ENCODE peak calls at places on chromosomes 12 and 14, in five cellular contexts. J is GM23338, H is Karpas-422, A is SK-N-SH, T is HCT116. E is an unnamed sample. For H3K9me2 and H3K4me1, the result is how much of the 10 kb centered on the place peaks cover.

GRCh38 chr12:1607940-1608782 is 13.8 kb upstream of the FBXL14 start:
- DNase-seq in J (no peak), H (no peak), A (no peak), T (no peak), E (no peak)

GRCh38 chr14:54435500-54435981 is 5.6 kb downstream of the CNIH1 start:
- DNase-seq in J (no peak), H (peak), A (no peak), T (no peak), E (no peak)

GRCh38 chr12:26523708-26524150 is 309.3 kb downstream of the ITPR2 start:
- DNase-seq in J (no peak), H (no peak), A (peak), T (no peak), E (no peak)

GRCh38 chr12:13816394-13816793 is 165.0 kb downstream of the GRIN2B start:
- DNase-seq in J (peak), H (no peak), A (no peak), T (no peak), E (no peak)

GRCh38 chr12:90970471-90970870 is 15.5 kb upstream of the CCER1 start:
- DNase-seq in J (no peak), H (no peak), A (no peak), T (no peak), E (no peak)

GRCh38 chr12:48296586-48297396 is 53.9 kb downstream of the ZNF641 start:
- DNase-seq in J (peak), H (no peak), A (peak), T (no peak), E (no peak)

GRCh38 chr12:66190519-66191406 is 1.7 kb downstream of the IRAK3 start:
- DNase-seq in J (no peak), H (peak), A (no peak), T (no peak), E (no peak)

GRCh38 chr12:122085006-122085405 is 6.5 kb downstream of the MLXIP start:
- DNase-seq in J (no peak), H (no peak), A (no peak), T (no peak), E (no peak)

DNA sequence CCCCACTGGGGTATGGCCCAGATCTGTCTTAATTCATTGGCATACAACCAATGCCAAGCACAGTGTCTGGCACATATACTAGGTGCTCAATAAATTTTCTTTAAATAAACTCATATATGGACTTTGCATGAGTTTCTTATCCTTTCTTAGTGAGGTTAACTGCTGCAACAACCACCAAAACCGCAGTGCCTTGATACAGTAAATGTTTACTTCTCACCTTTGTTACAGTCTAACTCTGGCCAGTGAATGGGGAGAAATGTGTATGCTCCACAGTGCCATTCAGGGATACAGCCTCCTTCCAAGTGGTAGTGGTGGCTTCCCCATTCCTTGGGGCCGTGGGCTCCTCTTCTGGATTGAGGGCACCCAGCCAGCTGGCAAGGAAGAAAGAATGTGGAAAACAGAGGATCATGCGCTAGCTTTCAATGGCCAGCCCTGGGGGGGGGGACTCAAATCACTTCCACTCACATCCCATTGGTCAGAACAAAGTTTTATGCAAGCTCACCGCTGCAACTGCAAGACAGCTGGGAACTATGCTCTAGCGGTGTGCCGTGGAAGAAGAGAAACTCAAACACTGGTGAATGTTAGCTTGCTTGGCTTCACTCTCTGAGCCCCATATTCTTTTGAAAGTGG is 51.1 kb upstream of the SOCS2 start:
- DNase-seq in J (peak), H (no peak), A (no peak), T (no peak), E (no peak)
- H3K9me2 ChIP-seq in J (under half), H (under half), A (under half), T (under half), E (under half)

DNA sequence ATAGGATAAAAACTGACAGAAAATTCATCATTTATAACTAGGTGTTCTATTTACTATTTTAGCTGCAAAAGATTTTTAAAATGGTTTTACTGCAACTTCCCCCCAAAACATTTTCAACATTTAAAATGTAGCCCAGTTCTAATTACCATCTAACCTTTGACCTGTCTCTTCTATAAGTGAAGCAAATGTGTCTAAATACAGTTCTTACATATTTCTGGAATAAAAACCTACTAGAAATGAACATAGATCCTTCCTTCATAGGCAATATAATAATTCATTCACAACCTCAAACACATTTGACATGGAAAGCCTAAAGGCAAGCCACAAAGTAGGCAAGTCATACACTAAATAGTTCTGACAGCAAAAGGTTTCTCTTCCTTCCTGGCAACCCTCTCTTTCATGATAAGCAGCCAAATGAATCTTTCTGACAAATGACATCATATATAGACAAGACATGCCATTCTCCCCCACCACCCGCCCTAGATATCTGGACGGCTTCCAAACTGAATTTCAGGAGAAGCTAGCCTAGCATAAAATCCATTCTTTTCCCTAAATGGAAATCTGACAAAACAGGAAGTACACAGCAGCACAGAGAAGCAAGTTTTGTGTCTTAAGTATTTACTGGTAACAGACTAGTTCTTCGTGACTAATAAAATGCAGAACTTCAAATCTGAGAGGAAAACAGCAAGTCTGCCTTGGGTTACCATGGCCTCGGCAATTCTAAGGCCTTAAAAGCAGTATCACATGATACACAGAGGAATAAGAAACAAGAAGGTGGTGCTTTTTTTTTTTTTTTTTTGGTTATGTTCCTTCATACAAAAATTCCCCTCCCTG is 17.2 kb upstream of the ARID4A start:
- DNase-seq in J (no peak), H (no peak), A (peak), T (no peak), E (no peak)
- H3K4me3 ChIP-seq in J (no peak), H (no peak), A (no peak), T (no peak), E (no peak)

DNA sequence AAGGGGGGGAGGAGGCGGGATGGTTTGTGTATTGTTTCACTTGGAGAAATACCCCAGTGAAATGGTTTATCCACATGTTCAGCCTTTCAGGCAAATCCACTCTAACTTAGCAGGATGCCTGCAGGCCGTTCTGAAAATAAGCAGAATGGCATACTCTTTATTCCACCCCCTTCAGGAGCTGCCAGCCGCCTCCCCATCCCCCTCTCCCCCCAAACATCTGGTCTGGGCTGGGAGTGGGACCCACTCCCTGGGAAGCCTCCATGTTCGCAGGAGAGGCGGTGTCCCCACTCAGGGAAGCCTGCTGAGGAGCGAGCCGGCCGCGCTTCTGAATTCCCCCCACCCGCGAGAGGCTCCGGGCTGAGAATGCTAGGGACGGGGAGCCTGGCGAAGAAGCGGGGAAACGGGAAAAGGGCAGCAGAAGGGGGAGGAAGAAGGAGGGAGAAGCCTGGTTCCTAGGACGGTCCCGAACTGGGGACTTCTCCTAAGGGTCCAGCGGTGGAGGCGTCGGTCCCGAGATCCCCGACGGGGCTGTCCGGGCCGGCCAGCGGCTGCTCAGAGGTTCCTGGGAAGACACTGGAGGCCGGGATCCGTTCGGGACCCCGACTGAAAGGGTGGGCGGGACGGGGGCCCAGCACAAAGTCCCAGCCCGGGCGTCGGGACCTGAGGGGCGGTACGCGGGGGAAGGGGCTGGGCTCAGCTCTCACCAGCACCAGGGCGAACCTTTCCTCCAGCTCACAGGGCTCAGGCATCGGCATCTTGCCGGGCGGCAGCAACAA is 666 bp downstream of the FMNL3 start:
- DNase-seq in J (peak), H (peak), A (peak), T (no peak), E (peak)
- H3K4me1 ChIP-seq in J (under half), H (under half), A (under half), T (under half), E (under half)

GRCh38 chr12:52804029-52804428 is 8.1 kb upstream of the KRT3 start:
- DNase-seq in J (no peak), H (no peak), A (no peak), T (no peak), E (no peak)

GRCh38 chr12:52806169-52806811 is 7.6 kb downstream of the KRT4 start:
- DNase-seq in J (no peak), H (no peak), A (no peak), T (no peak), E (no peak)

GRCh38 chr12:52806821-52807543 is 6.9 kb downstream of the KRT4 start:
- DNase-seq in J (no peak), H (no peak), A (no peak), T (no peak), E (no peak)

GRCh38 chr12:52805739-52806138 is 8.2 kb downstream of the KRT4 start:
- DNase-seq in J (no peak), H (no peak), A (no peak), T (no peak), E (peak)

GRCh38 chr12:52805000-52805399 is 8.9 kb downstream of the KRT4 start:
- DNase-seq in J (peak), H (no peak), A (no peak), T (no peak), E (peak)
- H3K9me2 ChIP-seq in J (under half), H (under half), A (under half), T (under half), E (under half)